ENCODE peak calls at places on chromosomes 4 and X, in seven cellular contexts. C is astrocyte, M is brain microvascular endothelial cell, Z is AG09309, Q is uterus, Y is lower leg skin, D is GM20000. A is an unnamed sample.
A peak's percentile ranks its signal among the peaks of the same experiment; 100 is the strongest.

GRCh38 chr4:77052352-77052751 is 23.4 kb downstream of the CCNI start:
- DNase-seq in C (no peak), M (peak; percentile 40), Z (no peak), Q (peak; percentile 28), Y (no peak), D (no peak), A (no peak)

GRCh38 chr4:170047774-170048354 is 21.7 kb upstream of the MFAP3L start:
- DNase-seq in C (peak; percentile 26), M (peak; percentile 56), Z (peak; percentile 31), Q (peak; percentile 67), Y (no peak), D (peak; percentile 63), A (no peak)

GRCh38 chr4:152943673-152944072 is 7.5 kb downstream of the FHDC1 start:
- DNase-seq in C (peak; percentile 48), M (peak; percentile 37), Z (peak; percentile 39), Q (peak; percentile 40), Y (no peak), D (no peak), A (no peak)

GRCh38 chr4:1762264-1763010 is 30.7 kb upstream of the FGFR3 start:
- DNase-seq in C (no peak), M (no peak), Z (no peak), Q (no peak), Y (no peak), D (no peak), A (no peak)

GRCh38 chr4:73277201-73277600 is 18.6 kb upstream of the ANKRD17 start:
- DNase-seq in C (no peak), M (no peak), Z (no peak), Q (no peak), Y (no peak), D (no peak), A (no peak)

GRCh38 chr4:150055467-150055866 is 22.8 kb upstream of the DCLK2 start:
- DNase-seq in C (no peak), M (no peak), Z (no peak), Q (no peak), Y (no peak), D (no peak), A (no peak)

GRCh38 chr4:52750819-52751348 is 341 bp downstream of the ERVMER34-1 start:
- DNase-seq in C (no peak), M (no peak), Z (no peak), Q (no peak), Y (peak; percentile 85), D (no peak), A (peak; percentile 80)

GRCh38 chrX:129786210-129786651 is 6.5 kb downstream of the SASH3 start:
- DNase-seq in C (no peak), M (no peak), Z (no peak), Q (no peak), Y (no peak), D (peak; percentile 60), A (no peak)

GRCh38 chr4:87734936-87735335 is 64.4 kb upstream of the IBSP start:
- DNase-seq in C (no peak), M (no peak), Z (no peak), Q (no peak), Y (no peak), D (no peak), A (no peak)

GRCh38 chr4:122898370-122899150 is 23.8 kb downstream of the NUDT6 start:
- DNase-seq in C (peak; percentile 96), M (peak; percentile 92), Z (peak; percentile 77), Q (no peak), Y (no peak), D (no peak), A (no peak)

GRCh38 chr4:104353481-104353880 is 141.2 kb downstream of the CXXC4 start:
- DNase-seq in C (no peak), M (no peak), Z (no peak), Q (no peak), Y (no peak), D (no peak), A (no peak)

GRCh38 chr4:170990989-170991589 is 822.1 kb upstream of the GALNTL6 start:
- DNase-seq in C (no peak), M (peak; percentile 39), Z (no peak), Q (no peak), Y (no peak), D (peak; percentile 25), A (no peak)

GRCh38 chr4:110196206-110196870 is 2.1 kb downstream of the ELOVL6 start:
- DNase-seq in C (no peak), M (no peak), Z (no peak), Q (peak; percentile 23), Y (peak; percentile 89), D (peak; percentile 71), A (no peak)

GRCh38 chr4:153081181-153081580 is 123.1 kb upstream of the TRIM2 start:
- DNase-seq in C (no peak), M (no peak), Z (no peak), Q (no peak), Y (peak; percentile 50), D (no peak), A (no peak)

GRCh38 chrX:148681605-148682004 is 181.2 kb downstream of the AFF2 start:
- DNase-seq in C (no peak), M (no peak), Z (no peak), Q (no peak), Y (no peak), D (no peak), A (no peak)

GRCh38 chrX:15815779-15816452 is 25.6 kb downstream of the ZRSR2 start:
- DNase-seq in C (no peak), M (no peak), Z (no peak), Q (no peak), Y (no peak), D (peak; percentile 21), A (no peak)

GRCh38 chr4:69731826-69732225 is 28.6 kb downstream of the SULT1B1 start:
- DNase-seq in C (no peak), M (no peak), Z (no peak), Q (no peak), Y (no peak), D (no peak), A (no peak)

GRCh38 chrX:39477438-39478120 is 620.2 kb downstream of the BCOR start:
- DNase-seq in C (peak; percentile 11), M (peak; percentile 9), Z (no peak), Q (peak; percentile 34), Y (peak; percentile 87), D (no peak), A (no peak)

GRCh38 chr4:124083706-124084105 is 628.8 kb downstream of the ANKRD50 start:
- DNase-seq in C (no peak), M (no peak), Z (no peak), Q (no peak), Y (no peak), D (no peak), A (no peak)

GRCh38 chr4:129364747-129365452 is 268.9 kb downstream of the C4orf33 start:
- DNase-seq in C (no peak), M (no peak), Z (no peak), Q (no peak), Y (no peak), D (no peak), A (no peak)

GRCh38 chrX:155148724-155149537 is 67.3 kb upstream of the VBP1 start:
- DNase-seq in C (no peak), M (peak; percentile 13), Z (no peak), Q (no peak), Y (no peak), D (peak; percentile 7), A (no peak)

GRCh38 chr4:41217020-41217333 is 2.6 kb upstream of the APBB2 start:
- DNase-seq in C (no peak), M (no peak), Z (no peak), Q (no peak), Y (no peak), D (no peak), A (no peak)

GRCh38 chrX:71618303-71618721 is at the start of gene CXCR3:
- DNase-seq in C (peak; percentile 40), M (no peak), Z (no peak), Q (no peak), Y (no peak), D (peak; percentile 43), A (no peak)

GRCh38 chr4:151777471-151777870 is 16.7 kb upstream of the GATB start:
- DNase-seq in C (no peak), M (no peak), Z (no peak), Q (no peak), Y (no peak), D (no peak), A (no peak)

GRCh38 chr4:158209825-158210807 is at the start of gene TMEM144:
- DNase-seq in C (peak; percentile 87), M (peak; percentile 93), Z (peak; percentile 39), Q (peak; percentile 91), Y (peak; percentile 98), D (peak; percentile 49), A (peak; percentile 93)
- TF ChIP-seq CTCF in C (no peak), M (no peak), Z (no peak), Q (peak; percentile 23), Y (no peak), D (no peak), A (no peak)

GRCh38 chr4:95694411-95694810 is 145.5 kb upstream of the PDHA2 start:
- DNase-seq in C (no peak), M (no peak), Z (no peak), Q (no peak), Y (no peak), D (no peak), A (no peak)

DNA sequence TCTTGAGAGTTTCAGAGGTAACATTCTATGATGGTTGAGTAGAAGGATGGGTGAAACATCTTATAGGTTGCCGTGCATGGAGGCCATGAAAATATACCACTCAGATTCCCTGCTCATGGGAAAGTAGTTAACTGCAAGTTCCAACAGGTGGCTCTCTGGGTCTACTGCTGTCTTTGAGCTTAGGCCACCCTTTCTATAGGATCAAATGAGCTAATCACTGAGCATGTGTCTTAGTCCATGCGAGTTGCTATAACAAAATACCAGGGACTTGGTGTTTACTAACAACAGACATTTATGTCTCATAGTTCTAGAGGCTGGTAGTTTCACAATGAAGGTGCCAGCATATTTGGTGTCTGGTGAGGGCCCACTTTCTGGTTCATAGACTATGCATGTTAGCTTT is 144.8 kb upstream of the UNC5C start:
- DNase-seq in C (peak; percentile 5), M (peak; percentile 36), Z (no peak), Q (no peak), Y (no peak), D (no peak), A (no peak)
- TF ChIP-seq CTCF in C (peak; percentile 19), M (peak; percentile 68), Z (no peak), Q (no peak), Y (no peak), D (no peak), A (no peak)

DNA sequence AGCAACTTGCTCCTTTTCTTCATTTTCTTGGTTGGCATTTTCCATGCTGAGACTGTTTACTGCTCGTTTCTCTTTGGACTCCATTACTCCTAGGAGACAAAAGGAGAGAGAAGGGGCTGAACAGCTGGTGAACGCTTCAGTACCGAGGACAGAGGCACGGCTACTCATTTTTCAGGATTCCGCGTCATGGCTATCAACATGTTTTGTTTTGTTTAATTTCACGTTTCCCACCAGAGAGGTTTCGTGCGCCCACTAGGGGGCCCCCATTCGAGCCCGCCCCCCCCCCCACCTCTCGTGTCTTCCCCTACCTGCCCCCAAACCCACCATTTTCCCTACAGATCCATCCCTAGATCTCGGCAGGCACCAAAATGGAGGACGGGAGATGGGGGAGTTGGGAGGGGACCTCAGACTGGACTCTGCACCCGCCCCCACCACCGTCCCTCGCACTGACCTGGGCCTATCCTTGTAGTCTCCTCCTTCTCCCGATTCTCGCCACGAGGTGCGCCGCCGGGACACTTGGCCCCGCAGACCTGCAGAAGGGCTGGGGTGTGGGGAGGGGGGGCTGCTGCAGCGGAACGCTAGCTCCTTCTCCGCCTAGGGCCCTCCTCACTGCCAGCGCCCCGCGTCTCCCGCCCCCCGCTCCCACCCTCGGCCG is 653 bp downstream of the BEX1 start:
- DNase-seq in C (peak; percentile 10), M (peak; percentile 32), Z (no peak), Q (no peak), Y (no peak), D (no peak), A (no peak)
- TF ChIP-seq CTCF in C (no peak), M (peak; percentile 0), Z (no peak), Q (no peak), Y (no peak), D (no peak), A (no peak)

GRCh38 chrX:115894087-115894486 is 276.5 kb upstream of the AGTR2 start:
- DNase-seq in C (peak; percentile 3), M (peak; percentile 13), Z (peak; percentile 13), Q (no peak), Y (no peak), D (peak; percentile 5), A (no peak)
- TF ChIP-seq CTCF in C (no peak), M (peak; percentile 44), Z (peak; percentile 46), Q (peak; percentile 35), Y (no peak), D (no peak), A (no peak)

A was measured in suprapubic skin.